ENCODE peak calls at places on chromosomes 6 and 20, in ten cellular contexts. U is T-cell; W is effector CD8-positive, alpha-beta T cell; X is HCT116; Y is MV-4-11; S is GM06990; T is T-helper 22 cell; V is posterior cingulate gyrus; N is dorsolateral prefrontal cortex; Z is H54. A is an unnamed sample.
A peak's percentile ranks its signal among the peaks of the same experiment; 100 is the strongest.

GRCh38 chr6:137496392-137496767 is 2.2 kb upstream of the OLIG3 start:
- DNase-seq in X (no peak), U (no peak), N (no peak), Y (no peak), Z (no peak), T (no peak), W (no peak), S (no peak), V (no peak), A (no peak)

GRCh38 chr6:26538936-26539615 is 910 bp downstream of the HMGN4 start:
- DNase-seq in W (no peak), S (no peak), Z (no peak), Y (no peak), X (no peak), U (no peak), T (no peak), N (no peak), V (no peak), A (no peak)

GRCh38 chr20:50487397-50487796 is 22.8 kb upstream of the PTPN1 start:
- DNase-seq in S (no peak), X (no peak), Y (no peak), T (no peak), V (no peak), Z (no peak), U (no peak), W (no peak), N (no peak), A (no peak)

GRCh38 chr6:67736161-67736560 is 898.9 kb upstream of the ADGRB3 start:
- DNase-seq in U (no peak), T (no peak), Y (no peak), N (no peak), Z (no peak), X (no peak), S (no peak), V (no peak), W (no peak), A (no peak)

GRCh38 chr20:46555370-46555956 is 5.0 kb upstream of the OCSTAMP start:
- DNase-seq in T (no peak), Y (no peak), Z (no peak), S (no peak), W (no peak), X (no peak), N (no peak), V (no peak), U (no peak), A (no peak)

GRCh38 chr6:169046021-169046420 is 207.6 kb downstream of the THBS2 start:
- DNase-seq in S (no peak), Z (no peak), X (no peak), V (no peak), T (no peak), W (no peak), Y (no peak), U (no peak), N (no peak), A (no peak)

GRCh38 chr6:106702046-106702445 is 72.7 kb downstream of the QRSL1 start:
- DNase-seq in X (no peak), U (no peak), Y (no peak), S (peak; percentile 31), V (no peak), W (no peak), N (no peak), Z (no peak), T (no peak), A (no peak)

GRCh38 chr6:118881440-118882313 is 12.3 kb upstream of the ASF1A start:
- DNase-seq in W (no peak), U (no peak), Z (no peak), X (no peak), Y (peak; percentile 56), V (no peak), S (no peak), N (no peak), T (no peak), A (no peak)

GRCh38 chr20:54146672-54147071 is 27.1 kb downstream of the CYP24A1 start:
- DNase-seq in W (no peak), N (no peak), V (no peak), Z (no peak), T (no peak), U (no peak), Y (no peak), S (no peak), X (no peak), A (no peak)

GRCh38 chr6:157187182-157188093 is 135.9 kb downstream of the TMEM242 start:
- DNase-seq in W (no peak), U (no peak), S (no peak), N (no peak), T (no peak), V (no peak), Z (no peak), Y (no peak), X (no peak), A (peak; percentile 96)

GRCh38 chr6:49457771-49458170 is 5.3 kb downstream of the MMUT start:
- DNase-seq in T (no peak), Y (no peak), V (no peak), S (no peak), X (no peak), Z (no peak), N (no peak), W (no peak), U (no peak), A (no peak)

GRCh38 chr20:63281741-63282665 is 9.4 kb downstream of the ARFGAP1 start:
- DNase-seq in X (no peak), Y (no peak), V (no peak), S (no peak), T (no peak), W (no peak), U (no peak), N (no peak), Z (no peak), A (no peak)

GRCh38 chr6:132961122-132961521 is 146.8 kb downstream of the RPS12 start:
- DNase-seq in U (no peak), T (no peak), X (no peak), W (no peak), S (no peak), V (no peak), N (no peak), Z (no peak), Y (no peak), A (no peak)

GRCh38 chr20:53654932-53655674 is 61.5 kb upstream of the ZNF217 start:
- DNase-seq in V (no peak), T (no peak), Y (peak; percentile 88), W (no peak), X (no peak), U (no peak), N (no peak), S (peak; percentile 60), Z (no peak), A (no peak)

GRCh38 chr6:10412165-10412947 is 2.5 kb downstream of the TFAP2A start:
- DNase-seq in W (peak; percentile 10), V (no peak), S (peak; percentile 87), Y (no peak), U (peak; percentile 21), Z (no peak), N (no peak), T (no peak), X (no peak), A (peak; percentile 57)

GRCh38 chr20:3818155-3819151 is 1.9 kb upstream of the AP5S1 start:
- DNase-seq in V (peak; percentile 41), W (no peak), Z (peak; percentile 56), S (no peak), U (no peak), Y (peak; percentile 61), N (peak; percentile 56), T (no peak), X (peak; percentile 71), A (peak; percentile 72)

GRCh38 chr6:13248549-13248948 is 79.8 kb downstream of the TBC1D7 start:
- DNase-seq in Y (no peak), N (no peak), S (no peak), T (no peak), Z (no peak), V (no peak), W (no peak), U (no peak), X (no peak), A (no peak)

GRCh38 chr20:354298-354977 is 7.5 kb downstream of the NRSN2 start:
- DNase-seq in N (peak; percentile 61), T (peak; percentile 51), U (peak; percentile 75), S (peak; percentile 56), Y (peak; percentile 53), X (peak; percentile 59), Z (peak; percentile 76), V (peak; percentile 75), W (peak; percentile 65), A (peak; percentile 81)

GRCh38 chr6:28137458-28138020 is 4.1 kb upstream of the ZKSCAN8 start:
- DNase-seq in W (no peak), U (no peak), X (no peak), Z (no peak), V (no peak), Y (peak; percentile 67), T (peak; percentile 24), N (no peak), S (peak; percentile 61), A (no peak)

GRCh38 chr6:41291717-41292116 is 5.2 kb upstream of the TREM1 start:
- DNase-seq in Z (no peak), X (no peak), U (no peak), W (no peak), N (no peak), V (no peak), S (no peak), T (no peak), Y (no peak), A (no peak)

GRCh38 chr6:67102743-67103142 is 1395.7 kb upstream of the EYS start:
- DNase-seq in N (no peak), U (no peak), T (no peak), Y (no peak), S (no peak), X (no peak), Z (no peak), W (no peak), V (no peak), A (no peak)

GRCh38 chr6:34489229-34489805 is 23.4 kb downstream of the PACSIN1 start:
- DNase-seq in U (no peak), T (no peak), V (no peak), X (no peak), S (no peak), Y (peak; percentile 72), W (no peak), Z (no peak), N (no peak), A (no peak)

GRCh38 chr6:150987371-150987828 is 121.9 kb downstream of the MTHFD1L start:
- DNase-seq in N (no peak), Z (no peak), V (no peak), W (no peak), U (no peak), X (no peak), Y (no peak), S (peak; percentile 29), T (no peak), A (no peak)

GRCh38 chr6:37507690-37508421 is 8.2 kb upstream of the CCDC167 start:
- DNase-seq in X (no peak), N (no peak), V (no peak), U (no peak), W (no peak), Y (no peak), Z (no peak), T (no peak), S (no peak), A (no peak)

GRCh38 chr6:73984851-73985250 is 288.8 kb downstream of the CD109 start:
- DNase-seq in W (no peak), V (no peak), Z (no peak), N (no peak), X (no peak), T (no peak), S (no peak), Y (no peak), U (no peak), A (no peak)

GRCh38 chr6:10425973-10426780 is 11.3 kb upstream of the TFAP2A start:
- DNase-seq in W (no peak), T (no peak), Z (no peak), N (no peak), S (peak; percentile 71), X (no peak), U (no peak), Y (peak; percentile 28), V (no peak), A (no peak)

GRCh38 chr20:48886189-48886588 is 35.3 kb upstream of the ARFGEF2 start:
- DNase-seq in U (no peak), N (no peak), Z (no peak), W (no peak), T (no peak), Y (no peak), V (no peak), S (no peak), X (no peak), A (no peak)